ENCODE peak calls at places on chromosomes 2 and 18, in ten cellular contexts. H is activated CD8-positive, alpha-beta T cell treated with anti-CD3 and anti-CD28 coated beads for 36 hours; Q is dermis blood vessel endothelial cell; D is AG08395; Z is stimulated activated CD8-positive, alpha-beta memory T cell treated with anti-CD3 and anti-CD28 coated beads, Interleukin-7, amount 100 ng/mL, for 4 hours; C is PC-3; G is frontal cortex; T is SW 1271; M is H1; R is CD4-positive, alpha-beta memory T cell. X is an unnamed sample.

GRCh38 chr18:59484796-59485328 is 125.8 kb upstream of the LMAN1 start:
- DNase-seq in Z (no peak), C (peak; percentile 14), G (no peak), M (no peak), Q (no peak), T (no peak), H (no peak), R (no peak), D (peak; percentile 35), X (no peak)

GRCh38 chr2:23273786-23274185 is 111.2 kb upstream of the KLHL29 start:
- DNase-seq in G (no peak), Z (no peak), H (no peak), M (no peak), Q (no peak), T (no peak), R (no peak), C (peak; percentile 11), D (no peak), X (no peak)

GRCh38 chr2:218891275-218892135 is 10.9 kb downstream of the WNT10A start:
- DNase-seq in T (no peak), C (no peak), M (no peak), Z (no peak), D (no peak), G (peak; percentile 12), R (no peak), Q (no peak), H (no peak), X (no peak)

GRCh38 chr2:158841839-158842238 is 46.7 kb downstream of the DAPL1 start:
- DNase-seq in M (no peak), H (no peak), Z (no peak), Q (peak; percentile 55), C (no peak), T (no peak), D (peak; percentile 82), G (no peak), R (no peak), X (no peak)

GRCh38 chr2:15591692-15592463 is at the start of gene DDX1:
- DNase-seq in C (peak; percentile 83), R (peak; percentile 85), M (peak; percentile 46), G (peak; percentile 80), T (peak; percentile 81), D (peak; percentile 89), H (peak; percentile 84), Q (peak; percentile 89), Z (peak; percentile 78), X (peak; percentile 80)

GRCh38 chr2:52034706-52035105 is 1002.8 kb upstream of the NRXN1 start:
- DNase-seq in D (no peak), T (no peak), G (no peak), Z (no peak), M (no peak), R (no peak), C (peak; percentile 24), Q (no peak), H (no peak), X (no peak)

GRCh38 chr18:48391863-48392262 is 17.3 kb downstream of the ZBTB7C start:
- DNase-seq in R (no peak), D (no peak), T (no peak), G (no peak), Z (no peak), C (no peak), Q (no peak), H (no peak), M (no peak), X (peak; percentile 22)

GRCh38 chr2:134207589-134208209 is 46.2 kb upstream of the MGAT5 start:
- DNase-seq in M (peak; percentile 47), Q (peak; percentile 85), C (peak; percentile 68), H (peak; percentile 80), Z (peak; percentile 35), T (peak; percentile 38), D (peak; percentile 53), G (no peak), R (peak; percentile 66), X (peak; percentile 52)

GRCh38 chr18:74476154-74476553 is 19.0 kb upstream of the DIPK1C start:
- DNase-seq in T (no peak), G (peak; percentile 69), M (no peak), R (no peak), Q (peak; percentile 24), H (peak; percentile 41), D (peak; percentile 39), C (peak; percentile 21), Z (no peak), X (peak; percentile 71)

GRCh38 chr2:133264951-133265949 is 303.0 kb downstream of the NCKAP5 start:
- DNase-seq in Q (no peak), Z (no peak), T (no peak), G (no peak), R (no peak), M (no peak), C (peak; percentile 61), D (no peak), H (no peak), X (peak; percentile 45)

GRCh38 chr2:173903611-173904394 is 61.4 kb downstream of the SP3 start:
- DNase-seq in T (no peak), R (no peak), D (no peak), Q (no peak), G (no peak), H (no peak), C (peak; percentile 31), M (no peak), Z (no peak), X (no peak)

GRCh38 chr2:65299246-65299645 is 71.6 kb downstream of the ACTR2 start:
- DNase-seq in D (no peak), T (no peak), C (peak; percentile 95), R (peak; percentile 46), Q (no peak), Z (peak; percentile 15), M (no peak), H (peak; percentile 85), G (no peak), X (no peak)

X was measured in globus pallidus.